ENCODE peak calls at places on chromosomes 1 and 21, in six cellular contexts. H, A, E, N, Y and O are unnamed samples.
A peak's percentile ranks its signal among the peaks of the same experiment; 100 is the strongest.

GRCh38 chr1:223000549-223001135 is 142.4 kb downstream of the TLR5 start:
- DNase-seq in E (peak; percentile 12), N (no peak), A (no peak), H (no peak), Y (no peak), O (no peak)

GRCh38 chr1:87939486-87939885 is 610.8 kb downstream of the LMO4 start:
- DNase-seq in Y (no peak), E (no peak), A (no peak), H (no peak), N (no peak), O (no peak)

GRCh38 chr1:18575620-18576019 is 55.0 kb upstream of the PAX7 start:
- DNase-seq in N (peak; percentile 80), E (peak; percentile 8), H (no peak), A (no peak), Y (peak; percentile 77), O (peak; percentile 37)

GRCh38 chr1:55064861-55065263 is 25.5 kb downstream of the PCSK9 start:
- DNase-seq in A (no peak), Y (peak; percentile 36), E (peak; percentile 61), H (no peak), N (peak; percentile 43), O (no peak)

GRCh38 chr1:159429074-159429861 is 2.7 kb upstream of the OR10J4 start:
- DNase-seq in A (no peak), E (peak; percentile 24), N (no peak), H (no peak), Y (no peak), O (no peak)

GRCh38 chr1:205576011-205576410 is 55.8 kb downstream of the ELK4 start:
- DNase-seq in A (no peak), Y (peak; percentile 50), H (no peak), E (no peak), N (peak; percentile 25), O (no peak)

GRCh38 chr1:227372662-227373061 is 54.4 kb upstream of the CDC42BPA start:
- DNase-seq in A (no peak), Y (peak; percentile 12), E (peak; percentile 72), H (no peak), N (peak; percentile 57), O (no peak)

GRCh38 chr21:15444118-15444960 is 285.4 kb upstream of the USP25 start:
- DNase-seq in N (no peak), E (no peak), H (peak; percentile 27), A (no peak), Y (no peak), O (no peak)

GRCh38 chr1:36115931-36116330 is 9.1 kb downstream of the COL8A2 start:
- DNase-seq in Y (no peak), H (no peak), N (no peak), A (no peak), E (peak; percentile 28), O (no peak)

GRCh38 chr1:118147542-118147941 is 37.5 kb downstream of the SPAG17 start:
- DNase-seq in A (no peak), E (peak; percentile 85), N (no peak), Y (no peak), H (no peak), O (no peak)

GRCh38 chr1:152886090-152886489 is 8.0 kb downstream of the SMCP start:
- DNase-seq in E (no peak), H (no peak), A (no peak), N (no peak), Y (no peak), O (no peak)

GRCh38 chr1:227729144-227729880 is 5.8 kb downstream of the JMJD4 start:
- DNase-seq in A (no peak), N (no peak), E (no peak), H (no peak), Y (no peak), O (no peak)

GRCh38 chr1:190837888-190838287 is 360.2 kb upstream of the BRINP3 start:
- DNase-seq in Y (no peak), H (no peak), A (no peak), N (no peak), E (no peak), O (no peak)

GRCh38 chr1:206633708-206634121 is 1.6 kb upstream of the DYRK3 start:
- DNase-seq in A (no peak), E (peak; percentile 96), N (no peak), Y (no peak), H (no peak), O (no peak)

GRCh38 chr1:64469977-64470669 is at the start of gene CACHD1:
- DNase-seq in N (peak; percentile 83), A (no peak), E (peak; percentile 70), Y (peak; percentile 89), H (peak; percentile 94), O (peak; percentile 75)

GRCh38 chr1:42910985-42911384 is 47.7 kb downstream of the SLC2A1 start:
- DNase-seq in N (no peak), Y (no peak), H (no peak), A (no peak), E (no peak), O (no peak)

GRCh38 chr21:25791321-25791720 is 56.5 kb downstream of the GABPA start:
- DNase-seq in E (no peak), A (no peak), N (no peak), H (no peak), Y (no peak), O (no peak)

GRCh38 chr1:110462964-110463363 is 12.0 kb downstream of the PROK1 start:
- DNase-seq in E (peak; percentile 31), Y (no peak), N (no peak), H (no peak), A (no peak), O (peak; percentile 16)

GRCh38 chr1:44225761-44226160 is 12.5 kb downstream of the DMAP1 start:
- DNase-seq in Y (no peak), N (no peak), E (no peak), A (no peak), H (no peak), O (no peak)

GRCh38 chr1:44221793-44222192 is 8.5 kb downstream of the DMAP1 start:
- DNase-seq in H (peak; percentile 81), Y (no peak), N (no peak), A (no peak), E (no peak), O (no peak)

GRCh38 chr1:44220755-44221154 is 7.5 kb downstream of the DMAP1 start:
- DNase-seq in E (no peak), Y (no peak), H (no peak), A (no peak), N (no peak), O (no peak)

GRCh38 chr1:44220001-44220751 is 6.9 kb downstream of the DMAP1 start:
- DNase-seq in Y (no peak), E (peak; percentile 89), A (no peak), N (no peak), H (peak; percentile 71), O (no peak)

DNA sequence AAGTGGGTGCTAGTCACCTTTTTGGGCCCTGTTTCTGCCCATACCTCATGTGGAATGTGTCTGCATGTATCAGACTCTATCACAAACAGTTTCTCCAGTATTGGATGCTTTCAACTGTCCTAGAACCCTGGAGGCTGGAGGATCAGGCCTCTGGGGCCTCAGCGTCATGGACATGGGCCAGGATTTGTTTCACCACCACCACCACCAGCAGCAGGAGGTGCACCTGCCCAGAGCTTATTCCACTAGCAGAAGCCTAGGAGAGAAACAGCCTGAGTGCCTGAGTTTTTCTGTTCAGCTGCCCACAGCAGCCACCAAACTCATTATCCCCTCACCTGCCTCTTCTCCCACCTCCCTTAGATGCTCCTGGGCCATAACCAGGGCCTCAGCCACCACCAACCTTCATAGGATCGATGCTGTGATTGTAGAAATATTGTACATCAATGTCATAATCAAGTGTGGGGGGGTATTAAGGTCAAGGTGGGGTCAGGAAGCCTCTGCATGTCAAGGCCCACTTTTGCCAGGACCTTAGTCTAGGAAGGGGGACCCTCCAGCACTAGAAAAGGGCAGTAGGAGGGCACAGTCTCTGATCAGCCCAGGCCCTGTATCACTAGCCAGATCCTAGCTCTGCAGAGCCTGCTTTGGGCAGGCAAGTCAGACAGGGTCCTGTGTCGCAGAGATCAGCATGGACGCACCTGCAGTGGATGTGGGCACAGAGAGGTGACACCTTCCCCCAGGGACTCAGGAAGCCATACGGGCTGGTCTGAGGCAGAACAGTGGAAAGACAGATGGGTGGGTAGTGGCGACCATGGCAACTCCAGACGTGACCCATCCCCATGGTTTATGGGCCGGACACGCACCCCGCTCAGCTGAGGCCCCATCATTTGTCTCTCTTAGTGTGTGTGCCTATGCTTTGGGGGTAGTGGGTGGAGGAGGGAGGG is 9.4 kb downstream of the DMAP1 start:
- DNase-seq in Y (no peak), H (no peak), N (no peak), E (no peak), A (no peak), O (no peak)
- TF ChIP-seq POLR2A in Y (no peak), H (no peak), N (no peak), E (no peak), A (no peak), O (no peak)

GRCh38 chr1:98289296-98289695 is 368.5 kb upstream of the DPYD start:
- DNase-seq in E (no peak), A (no peak), H (no peak), Y (no peak), N (no peak), O (no peak)

GRCh38 chr1:98294127-98294526 is 367.4 kb upstream of the SNX7 start:
- DNase-seq in Y (no peak), E (no peak), H (no peak), A (no peak), N (no peak), O (no peak)

GRCh38 chr1:98292994-98293393 is 368.5 kb upstream of the SNX7 start:
- DNase-seq in A (no peak), E (no peak), H (no peak), Y (no peak), N (no peak), O (no peak)

GRCh38 chr1:98286656-98287055 is 365.8 kb upstream of the DPYD start:
- DNase-seq in N (no peak), H (no peak), A (no peak), E (no peak), Y (no peak), O (no peak)

GRCh38 chr1:98288494-98288893 is 367.7 kb upstream of the DPYD start:
- DNase-seq in H (no peak), E (no peak), A (no peak), Y (no peak), N (no peak), O (no peak)
- TF ChIP-seq POLR2A in H (no peak), E (no peak), A (no peak), Y (no peak), N (no peak), O (no peak)

GRCh38 chr1:167629681-167630567 is at the start of gene RCSD1:
- DNase-seq in N (peak; percentile 47), E (no peak), H (peak; percentile 92), A (no peak), Y (peak; percentile 9), O (peak; percentile 65)
- TF ChIP-seq POLR2A in N (no peak), E (no peak), H (peak; percentile 64), A (no peak), Y (no peak), O (peak; percentile 17)

GRCh38 chr1:230494026-230494425 is 67.9 kb upstream of the PGBD5 start:
- DNase-seq in Y (no peak), N (no peak), E (no peak), H (no peak), A (no peak), O (no peak)

GRCh38 chr1:230493264-230493663 is 67.1 kb upstream of the PGBD5 start:
- DNase-seq in E (no peak), A (no peak), H (no peak), N (no peak), Y (no peak), O (no peak)

GRCh38 chr1:230494514-230494913 is 68.4 kb upstream of the PGBD5 start:
- DNase-seq in H (no peak), A (no peak), E (no peak), N (no peak), Y (no peak), O (no peak)

GRCh38 chr1:230495021-230495550 is 69.0 kb upstream of the PGBD5 start:
- DNase-seq in E (no peak), H (no peak), Y (no peak), A (no peak), N (no peak), O (no peak)

GRCh38 chr1:230495891-230496385 is 69.8 kb upstream of the PGBD5 start:
- DNase-seq in N (peak; percentile 67), E (no peak), H (no peak), A (no peak), Y (peak; percentile 81), O (no peak)
- TF ChIP-seq POLR2A in N (no peak), E (no peak), H (no peak), A (no peak), Y (no peak), O (no peak)